ENCODE peak calls at places on chromosome 21, in eight cellular contexts. One of them, this sample, is unnamed.

GRCh38 chr21:23963454-23963853 is 1643.8 kb downstream of the MRPL39 start:
- DNase-seq in body of pancreas: no peak
- DNase-seq in suprapubic skin: no peak
- DNase-seq in neuronal stem cell: no peak
- DNase-seq in CD8-positive, alpha-beta T cell: no peak
- DNase-seq in aorta: no peak
- DNase-seq in left ventricle myocardium inferior: no peak
- DNase-seq in kidney: no peak
- DNase-seq in this sample: no peak

GRCh38 chr21:14740692-14741091 is 194.6 kb upstream of the SAMSN1 start:
- DNase-seq in CD8-positive, alpha-beta T cell: no peak
- DNase-seq in left ventricle myocardium inferior: no peak
- DNase-seq in suprapubic skin: no peak
- DNase-seq in body of pancreas: no peak
- DNase-seq in aorta: no peak
- DNase-seq in kidney: no peak
- DNase-seq in neuronal stem cell: no peak
- DNase-seq in this sample: no peak

GRCh38 chr21:27206368-27206982 is 239.6 kb upstream of the ADAMTS5 start:
- DNase-seq in body of pancreas: no peak
- DNase-seq in aorta: no peak
- DNase-seq in kidney: no peak
- DNase-seq in suprapubic skin: no peak
- DNase-seq in neuronal stem cell: no peak
- DNase-seq in left ventricle myocardium inferior: no peak
- DNase-seq in CD8-positive, alpha-beta T cell: no peak
- DNase-seq in this sample: no peak

GRCh38 chr21:25953659-25954058 is 216.9 kb downstream of the APP start:
- DNase-seq in left ventricle myocardium inferior: no peak
- DNase-seq in CD8-positive, alpha-beta T cell: no peak
- DNase-seq in aorta: no peak
- DNase-seq in kidney: no peak
- DNase-seq in body of pancreas: no peak
- DNase-seq in neuronal stem cell: no peak
- DNase-seq in suprapubic skin: no peak
- DNase-seq in this sample: no peak

GRCh38 chr21:44618909-44619308 is 7.0 kb downstream of the KRTAP10-8 start:
- DNase-seq in aorta: no peak
- DNase-seq in suprapubic skin: no peak
- DNase-seq in left ventricle myocardium inferior: no peak
- DNase-seq in CD8-positive, alpha-beta T cell: peak; percentile 62
- DNase-seq in kidney: no peak
- DNase-seq in neuronal stem cell: no peak
- DNase-seq in body of pancreas: no peak
- DNase-seq in this sample: no peak

GRCh38 chr21:31008355-31008754 is 29.9 kb downstream of the KRTAP19-8 start:
- DNase-seq in aorta: no peak
- DNase-seq in suprapubic skin: no peak
- DNase-seq in CD8-positive, alpha-beta T cell: no peak
- DNase-seq in kidney: no peak
- DNase-seq in neuronal stem cell: no peak
- DNase-seq in left ventricle myocardium inferior: no peak
- DNase-seq in body of pancreas: no peak
- DNase-seq in this sample: no peak

GRCh38 chr21:24045775-24046215 is 1561.5 kb downstream of the MRPL39 start:
- DNase-seq in neuronal stem cell: no peak
- DNase-seq in suprapubic skin: no peak
- DNase-seq in kidney: peak; percentile 69
- DNase-seq in left ventricle myocardium inferior: peak; percentile 66
- DNase-seq in aorta: peak; percentile 76
- DNase-seq in body of pancreas: peak; percentile 81
- DNase-seq in CD8-positive, alpha-beta T cell: no peak
- DNase-seq in this sample: no peak

GRCh38 chr21:15172963-15173362 is 108.2 kb upstream of the NRIP1 start:
- DNase-seq in neuronal stem cell: no peak
- DNase-seq in suprapubic skin: no peak
- DNase-seq in body of pancreas: no peak
- DNase-seq in kidney: no peak
- DNase-seq in CD8-positive, alpha-beta T cell: no peak
- DNase-seq in aorta: no peak
- DNase-seq in left ventricle myocardium inferior: no peak
- DNase-seq in this sample: no peak

GRCh38 chr21:27741736-27742135 is 774.8 kb upstream of the ADAMTS5 start:
- DNase-seq in CD8-positive, alpha-beta T cell: no peak
- DNase-seq in left ventricle myocardium inferior: no peak
- DNase-seq in kidney: no peak
- DNase-seq in suprapubic skin: no peak
- DNase-seq in body of pancreas: no peak
- DNase-seq in neuronal stem cell: no peak
- DNase-seq in aorta: no peak
- DNase-seq in this sample: no peak

GRCh38 chr21:21045538-21045937 is 47.3 kb downstream of the NCAM2 start:
- DNase-seq in aorta: no peak
- DNase-seq in suprapubic skin: no peak
- DNase-seq in left ventricle myocardium inferior: no peak
- DNase-seq in neuronal stem cell: no peak
- DNase-seq in kidney: no peak
- DNase-seq in body of pancreas: no peak
- DNase-seq in CD8-positive, alpha-beta T cell: no peak
- DNase-seq in this sample: no peak

GRCh38 chr21:31518580-31518979 is 140.9 kb upstream of the SOD1 start:
- DNase-seq in left ventricle myocardium inferior: no peak
- DNase-seq in neuronal stem cell: no peak
- DNase-seq in CD8-positive, alpha-beta T cell: no peak
- DNase-seq in suprapubic skin: no peak
- DNase-seq in kidney: no peak
- DNase-seq in aorta: no peak
- DNase-seq in body of pancreas: no peak
- DNase-seq in this sample: no peak

GRCh38 chr21:16424331-16424749 is 694.6 kb downstream of the USP25 start:
- DNase-seq in aorta: no peak
- DNase-seq in left ventricle myocardium inferior: no peak
- DNase-seq in CD8-positive, alpha-beta T cell: no peak
- DNase-seq in suprapubic skin: no peak
- DNase-seq in neuronal stem cell: no peak
- DNase-seq in kidney: no peak
- DNase-seq in body of pancreas: no peak
- DNase-seq in this sample: no peak

DNA sequence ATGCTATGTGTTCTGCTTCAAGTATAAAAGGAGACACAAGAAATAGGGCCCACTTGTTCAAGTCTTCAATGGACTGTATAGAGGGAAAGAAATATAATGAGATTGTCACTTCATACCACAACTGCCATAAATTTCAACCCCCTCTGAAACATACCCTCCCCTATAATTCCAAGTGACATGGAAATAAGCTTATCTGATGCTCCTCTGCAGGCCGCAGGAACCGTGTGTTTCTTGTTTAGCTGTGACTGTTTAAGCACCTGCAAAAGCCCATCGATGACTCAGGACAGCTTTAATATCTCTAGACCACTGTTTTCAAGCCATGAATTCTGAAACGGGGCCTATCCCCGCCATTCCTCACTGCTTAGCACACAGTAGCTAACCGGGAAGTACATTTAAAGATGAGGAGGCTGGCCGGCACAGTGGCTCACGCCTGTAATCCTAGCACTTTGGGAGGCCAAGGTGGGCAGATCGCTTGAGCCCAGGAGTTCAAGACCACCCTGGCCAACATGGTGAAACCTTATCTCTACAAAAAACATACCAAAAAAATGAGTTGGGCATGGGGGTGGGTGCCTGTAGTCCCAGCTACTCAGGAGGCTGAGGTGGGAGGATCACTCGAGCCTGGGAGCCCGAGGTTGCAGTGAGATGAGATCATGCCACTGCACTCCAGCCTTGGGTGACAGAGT is 4.2 kb downstream of the HLCS start:
- DNase-seq in suprapubic skin: no peak
- DNase-seq in body of pancreas: no peak
- DNase-seq in aorta: no peak
- DNase-seq in CD8-positive, alpha-beta T cell: no peak
- DNase-seq in kidney: no peak
- DNase-seq in neuronal stem cell: no peak
- DNase-seq in left ventricle myocardium inferior: no peak
- DNase-seq in this sample: no peak
- H3K27ac ChIP-seq in suprapubic skin: no peak overlapping the region
- H3K27ac ChIP-seq in body of pancreas: no peak overlapping the region
- H3K27ac ChIP-seq in aorta: no peak overlapping the region
- H3K27ac ChIP-seq in CD8-positive, alpha-beta T cell: no peak overlapping the region
- H3K27ac ChIP-seq in kidney: no peak overlapping the region
- H3K27ac ChIP-seq in neuronal stem cell: no peak overlapping the region
- H3K27ac ChIP-seq in left ventricle myocardium inferior: no peak overlapping the region
- H3K27ac ChIP-seq in this sample: no peak overlapping the region

DNA sequence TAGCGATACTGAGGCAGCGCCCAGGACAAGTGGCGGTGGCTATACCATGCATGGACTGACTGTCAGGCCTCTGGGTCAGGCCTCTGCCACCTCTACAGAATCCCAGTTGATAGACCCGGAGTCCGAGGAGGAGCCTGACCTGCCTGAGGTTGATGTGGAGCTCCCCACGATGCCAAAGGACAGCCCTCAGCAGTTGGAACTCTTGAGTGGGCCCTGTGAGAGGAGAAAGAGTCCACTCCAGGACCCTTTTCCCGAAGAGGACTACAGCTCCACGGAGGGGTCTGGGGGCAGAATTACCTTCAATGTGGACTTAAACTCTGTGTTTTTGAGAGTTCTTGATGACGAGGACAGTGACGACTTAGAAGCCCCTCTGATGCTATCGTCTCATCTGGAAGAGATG is 3.2 kb upstream of the IL10RB start:
- DNase-seq in neuronal stem cell: no peak
- DNase-seq in kidney: no peak
- DNase-seq in left ventricle myocardium inferior: no peak
- DNase-seq in aorta: no peak
- DNase-seq in CD8-positive, alpha-beta T cell: no peak
- DNase-seq in suprapubic skin: no peak
- DNase-seq in body of pancreas: no peak
- DNase-seq in this sample: no peak
- H3K27ac ChIP-seq in neuronal stem cell: no peak overlapping the region
- H3K27ac ChIP-seq in kidney: no peak overlapping the region
- H3K27ac ChIP-seq in left ventricle myocardium inferior: no peak overlapping the region
- H3K27ac ChIP-seq in aorta: no peak overlapping the region
- H3K27ac ChIP-seq in CD8-positive, alpha-beta T cell: no peak overlapping the region
- H3K27ac ChIP-seq in suprapubic skin: no peak overlapping the region
- H3K27ac ChIP-seq in body of pancreas: no peak overlapping the region
- H3K27ac ChIP-seq in this sample: no peak overlapping the region

GRCh38 chr21:36702622-36702968 is 3.7 kb downstream of the SIM2 start:
- DNase-seq in neuronal stem cell: no peak
- DNase-seq in kidney: no peak
- DNase-seq in left ventricle myocardium inferior: no peak
- DNase-seq in aorta: no peak
- DNase-seq in CD8-positive, alpha-beta T cell: no peak
- DNase-seq in body of pancreas: no peak
- DNase-seq in suprapubic skin: no peak
- DNase-seq in this sample: peak; percentile 85
- H3K27ac ChIP-seq in neuronal stem cell: no peak overlapping the region
- H3K27ac ChIP-seq in kidney: no peak overlapping the region
- H3K27ac ChIP-seq in left ventricle myocardium inferior: no peak overlapping the region
- H3K27ac ChIP-seq in aorta: no peak overlapping the region
- H3K27ac ChIP-seq in CD8-positive, alpha-beta T cell: no peak overlapping the region
- H3K27ac ChIP-seq in body of pancreas: no peak overlapping the region
- H3K27ac ChIP-seq in suprapubic skin: no peak overlapping the region
- H3K27ac ChIP-seq in this sample: no peak overlapping the region

DNA sequence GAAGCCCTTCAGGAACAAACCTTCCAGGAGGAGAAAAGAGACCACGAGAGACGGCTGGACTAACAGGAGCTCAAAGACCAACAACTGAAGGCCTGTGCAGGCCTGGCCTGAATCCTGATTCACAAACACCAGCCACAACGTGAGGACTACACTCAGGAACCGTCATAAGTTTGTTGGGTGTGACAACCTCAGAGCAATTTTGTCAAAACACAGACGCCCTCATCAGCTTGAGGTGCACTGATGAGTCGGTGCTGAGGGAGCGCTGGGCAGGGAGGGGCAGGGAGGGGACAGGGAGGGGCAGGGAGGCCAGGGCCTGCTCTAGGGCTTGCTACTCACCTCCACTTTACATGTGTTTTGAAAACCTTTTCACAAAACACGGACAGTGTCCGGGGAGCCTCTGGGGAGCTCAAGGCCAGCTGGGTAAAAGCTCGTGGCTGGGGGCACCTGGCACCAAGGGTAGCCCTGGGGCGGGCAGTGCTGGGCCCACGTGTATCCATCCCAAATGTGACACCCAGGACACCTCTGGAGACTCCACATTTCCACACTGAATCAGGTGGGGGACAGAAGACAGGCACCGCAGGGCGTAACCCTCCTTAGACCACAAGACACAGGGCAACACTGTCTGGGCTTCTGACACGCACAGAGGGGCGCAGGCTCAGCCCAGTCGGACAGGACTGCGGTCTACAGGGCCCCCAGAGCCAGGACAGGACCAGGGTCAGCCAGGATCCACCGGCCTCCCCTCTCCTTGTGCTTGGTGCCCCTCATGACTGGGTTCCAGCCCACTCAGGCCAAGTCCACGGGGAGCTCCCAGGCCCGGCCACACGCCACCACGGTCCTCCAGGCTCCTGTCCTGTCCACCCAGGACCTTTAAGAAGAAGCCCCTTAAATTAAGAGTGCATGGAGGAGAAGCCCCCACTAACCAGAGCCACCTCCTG is 16.5 kb downstream of the LSS start:
- DNase-seq in left ventricle myocardium inferior: no peak
- DNase-seq in neuronal stem cell: no peak
- DNase-seq in body of pancreas: no peak
- DNase-seq in suprapubic skin: peak; percentile 47
- DNase-seq in CD8-positive, alpha-beta T cell: no peak
- DNase-seq in kidney: peak; percentile 52
- DNase-seq in aorta: no peak
- DNase-seq in this sample: no peak
- H3K27ac ChIP-seq in left ventricle myocardium inferior: no peak overlapping the region
- H3K27ac ChIP-seq in neuronal stem cell: no peak overlapping the region
- H3K27ac ChIP-seq in body of pancreas: no peak overlapping the region
- H3K27ac ChIP-seq in suprapubic skin: no peak overlapping the region
- H3K27ac ChIP-seq in CD8-positive, alpha-beta T cell: no peak overlapping the region
- H3K27ac ChIP-seq in kidney: no peak overlapping the region
- H3K27ac ChIP-seq in aorta: no peak overlapping the region
- H3K27ac ChIP-seq in this sample: no peak overlapping the region

This sample was measured in osteoblast.